ENCODE peak calls at places on chromosome 13, in nine cellular contexts. One of them, this sample, is unnamed.

GRCh38 chr13:87255394-87255793 is 415.8 kb upstream of the SLITRK5 start:
- DNase-seq in fibroblast of lung: no peak
- DNase-seq in progenitor cell of endocrine pancreas: no peak
- DNase-seq in NB4: no peak
- DNase-seq in NCI-H1048: no peak
- DNase-seq in LoVo: no peak
- DNase-seq in caudate nucleus: no peak
- DNase-seq in iPS DF 19.7: no peak
- DNase-seq in activated gamma-delta T cell treated with anti-CD3 and anti-CD28 coated beads, Interleukin-2, amount 50 U/mL, for 16 hours: no peak
- DNase-seq in this sample: no peak

GRCh38 chr13:43815204-43815603 is 28.4 kb upstream of the ENOX1 start:
- DNase-seq in NB4: no peak
- DNase-seq in activated gamma-delta T cell treated with anti-CD3 and anti-CD28 coated beads, Interleukin-2, amount 50 U/mL, for 16 hours: no peak
- DNase-seq in caudate nucleus: no peak
- DNase-seq in progenitor cell of endocrine pancreas: no peak
- DNase-seq in LoVo: no peak
- DNase-seq in iPS DF 19.7: no peak
- DNase-seq in NCI-H1048: no peak
- DNase-seq in fibroblast of lung: peak
- DNase-seq in this sample: no peak

GRCh38 chr13:28336193-28336657 is 158.7 kb downstream of the FLT1 start:
- DNase-seq in iPS DF 19.7: no peak
- DNase-seq in activated gamma-delta T cell treated with anti-CD3 and anti-CD28 coated beads, Interleukin-2, amount 50 U/mL, for 16 hours: no peak
- DNase-seq in NB4: no peak
- DNase-seq in fibroblast of lung: peak
- DNase-seq in LoVo: peak
- DNase-seq in caudate nucleus: no peak
- DNase-seq in progenitor cell of endocrine pancreas: no peak
- DNase-seq in NCI-H1048: no peak
- DNase-seq in this sample: no peak

GRCh38 chr13:100306444-100306999 is 217.6 kb downstream of the PCCA start:
- DNase-seq in iPS DF 19.7: no peak
- DNase-seq in NB4: no peak
- DNase-seq in progenitor cell of endocrine pancreas: no peak
- DNase-seq in LoVo: no peak
- DNase-seq in NCI-H1048: no peak
- DNase-seq in activated gamma-delta T cell treated with anti-CD3 and anti-CD28 coated beads, Interleukin-2, amount 50 U/mL, for 16 hours: no peak
- DNase-seq in fibroblast of lung: no peak
- DNase-seq in caudate nucleus: no peak
- DNase-seq in this sample: no peak

GRCh38 chr13:75303295-75303694 is 178.7 kb downstream of the TBC1D4 start:
- DNase-seq in NB4: no peak
- DNase-seq in activated gamma-delta T cell treated with anti-CD3 and anti-CD28 coated beads, Interleukin-2, amount 50 U/mL, for 16 hours: no peak
- DNase-seq in fibroblast of lung: no peak
- DNase-seq in iPS DF 19.7: no peak
- DNase-seq in NCI-H1048: no peak
- DNase-seq in caudate nucleus: no peak
- DNase-seq in LoVo: no peak
- DNase-seq in progenitor cell of endocrine pancreas: no peak
- DNase-seq in this sample: no peak

GRCh38 chr13:114230117-114230516 is 4.6 kb upstream of the CDC16 start:
- DNase-seq in fibroblast of lung: peak
- DNase-seq in NB4: peak
- DNase-seq in caudate nucleus: no peak
- DNase-seq in NCI-H1048: no peak
- DNase-seq in LoVo: no peak
- DNase-seq in iPS DF 19.7: peak
- DNase-seq in progenitor cell of endocrine pancreas: no peak
- DNase-seq in activated gamma-delta T cell treated with anti-CD3 and anti-CD28 coated beads, Interleukin-2, amount 50 U/mL, for 16 hours: no peak
- DNase-seq in this sample: no peak

GRCh38 chr13:102214956-102215355 is 186.9 kb downstream of the FGF14 start:
- DNase-seq in NB4: no peak
- DNase-seq in NCI-H1048: no peak
- DNase-seq in activated gamma-delta T cell treated with anti-CD3 and anti-CD28 coated beads, Interleukin-2, amount 50 U/mL, for 16 hours: no peak
- DNase-seq in iPS DF 19.7: no peak
- DNase-seq in progenitor cell of endocrine pancreas: no peak
- DNase-seq in caudate nucleus: no peak
- DNase-seq in LoVo: no peak
- DNase-seq in fibroblast of lung: no peak
- DNase-seq in this sample: no peak

GRCh38 chr13:99281811-99282263 is 23.7 kb upstream of the GPR18 start:
- DNase-seq in activated gamma-delta T cell treated with anti-CD3 and anti-CD28 coated beads, Interleukin-2, amount 50 U/mL, for 16 hours: no peak
- DNase-seq in iPS DF 19.7: no peak
- DNase-seq in LoVo: no peak
- DNase-seq in progenitor cell of endocrine pancreas: no peak
- DNase-seq in caudate nucleus: no peak
- DNase-seq in NB4: peak
- DNase-seq in fibroblast of lung: no peak
- DNase-seq in NCI-H1048: no peak
- DNase-seq in this sample: no peak

GRCh38 chr13:43127103-43127817 is 103.9 kb downstream of the DNAJC15 start:
- DNase-seq in activated gamma-delta T cell treated with anti-CD3 and anti-CD28 coated beads, Interleukin-2, amount 50 U/mL, for 16 hours: no peak
- DNase-seq in progenitor cell of endocrine pancreas: no peak
- DNase-seq in iPS DF 19.7: no peak
- DNase-seq in caudate nucleus: no peak
- DNase-seq in NCI-H1048: no peak
- DNase-seq in fibroblast of lung: no peak
- DNase-seq in NB4: no peak
- DNase-seq in LoVo: no peak
- DNase-seq in this sample: no peak

GRCh38 chr13:79522583-79522982 is 41.6 kb downstream of the NDFIP2 start:
- DNase-seq in NCI-H1048: no peak
- DNase-seq in iPS DF 19.7: no peak
- DNase-seq in progenitor cell of endocrine pancreas: no peak
- DNase-seq in fibroblast of lung: peak
- DNase-seq in activated gamma-delta T cell treated with anti-CD3 and anti-CD28 coated beads, Interleukin-2, amount 50 U/mL, for 16 hours: peak
- DNase-seq in caudate nucleus: no peak
- DNase-seq in LoVo: no peak
- DNase-seq in NB4: peak
- DNase-seq in this sample: peak

GRCh38 chr13:94595006-94595942 is 678 bp downstream of the TGDS start:
- DNase-seq in LoVo: peak
- DNase-seq in progenitor cell of endocrine pancreas: no peak
- DNase-seq in fibroblast of lung: peak
- DNase-seq in caudate nucleus: no peak
- DNase-seq in NCI-H1048: no peak
- DNase-seq in NB4: peak
- DNase-seq in iPS DF 19.7: no peak
- DNase-seq in activated gamma-delta T cell treated with anti-CD3 and anti-CD28 coated beads, Interleukin-2, amount 50 U/mL, for 16 hours: peak
- DNase-seq in this sample: peak

This sample was measured in H4.